ENCODE peak calls at places on chromosomes 5 and 9, in seven cellular contexts. One of them, this sample, is unnamed.

GRCh38 chr5:103745353-103746065 is 182.9 kb upstream of the NUDT12 start:
- DNase-seq in DMS153: no peak
- DNase-seq in globus pallidus: no peak
- DNase-seq in ACHN: no peak
- DNase-seq in stomach: no peak
- DNase-seq in Kasumi-1: no peak
- DNase-seq in GM04504: no peak
- DNase-seq in this sample: no peak

GRCh38 chr5:111742166-111742565 is 14.8 kb downstream of the NREP start:
- DNase-seq in GM04504: no peak
- DNase-seq in ACHN: no peak
- DNase-seq in globus pallidus: no peak
- DNase-seq in Kasumi-1: no peak
- DNase-seq in stomach: no peak
- DNase-seq in DMS153: no peak
- DNase-seq in this sample: no peak

GRCh38 chr9:107489144-107489673 is 360 bp downstream of the KLF4 start:
- DNase-seq in ACHN: peak
- DNase-seq in stomach: no peak
- DNase-seq in globus pallidus: no peak
- DNase-seq in GM04504: no peak
- DNase-seq in DMS153: no peak
- DNase-seq in Kasumi-1: no peak
- DNase-seq in this sample: no peak

GRCh38 chr5:162128117-162128516 is 60.5 kb downstream of the GABRG2 start:
- DNase-seq in stomach: no peak
- DNase-seq in DMS153: no peak
- DNase-seq in Kasumi-1: no peak
- DNase-seq in globus pallidus: no peak
- DNase-seq in GM04504: no peak
- DNase-seq in ACHN: no peak
- DNase-seq in this sample: no peak

GRCh38 chr9:121034529-121034928 is 15.5 kb downstream of the C5 start:
- DNase-seq in ACHN: no peak
- DNase-seq in globus pallidus: no peak
- DNase-seq in GM04504: no peak
- DNase-seq in Kasumi-1: no peak
- DNase-seq in stomach: no peak
- DNase-seq in DMS153: no peak
- DNase-seq in this sample: no peak

GRCh38 chr9:126885089-126885753 is 24.8 kb downstream of the ZBTB34 start:
- DNase-seq in stomach: no peak
- DNase-seq in GM04504: no peak
- DNase-seq in DMS153: no peak
- DNase-seq in ACHN: no peak
- DNase-seq in globus pallidus: no peak
- DNase-seq in Kasumi-1: no peak
- DNase-seq in this sample: no peak

GRCh38 chr9:83620841-83621636 is 1.9 kb upstream of the IDNK start:
- DNase-seq in DMS153: peak
- DNase-seq in ACHN: peak
- DNase-seq in stomach: peak
- DNase-seq in globus pallidus: peak
- DNase-seq in GM04504: peak
- DNase-seq in Kasumi-1: peak
- DNase-seq in this sample: no peak

GRCh38 chr9:28808042-28808441 is 1234.8 kb upstream of the C9orf72 start:
- DNase-seq in stomach: no peak
- DNase-seq in globus pallidus: no peak
- DNase-seq in DMS153: no peak
- DNase-seq in Kasumi-1: no peak
- DNase-seq in GM04504: no peak
- DNase-seq in ACHN: peak
- DNase-seq in this sample: no peak

GRCh38 chr5:112703866-112704820 is 33.5 kb upstream of the APC start:
- DNase-seq in globus pallidus: no peak
- DNase-seq in ACHN: no peak
- DNase-seq in GM04504: no peak
- DNase-seq in DMS153: no peak
- DNase-seq in Kasumi-1: peak
- DNase-seq in stomach: no peak
- DNase-seq in this sample: no peak

GRCh38 chr5:169688106-169688505 is 51.0 kb downstream of the DOCK2 start:
- DNase-seq in DMS153: no peak
- DNase-seq in stomach: no peak
- DNase-seq in Kasumi-1: no peak
- DNase-seq in GM04504: no peak
- DNase-seq in globus pallidus: no peak
- DNase-seq in ACHN: no peak
- DNase-seq in this sample: no peak

GRCh38 chr9:135152608-135153337 is 65.3 kb downstream of the OLFM1 start:
- DNase-seq in globus pallidus: no peak
- DNase-seq in ACHN: no peak
- DNase-seq in Kasumi-1: no peak
- DNase-seq in DMS153: peak
- DNase-seq in stomach: no peak
- DNase-seq in GM04504: no peak
- DNase-seq in this sample: no peak

GRCh38 chr9:134860510-134860909 is 20.1 kb upstream of the FCN2 start:
- DNase-seq in DMS153: no peak
- DNase-seq in stomach: no peak
- DNase-seq in GM04504: no peak
- DNase-seq in ACHN: no peak
- DNase-seq in globus pallidus: no peak
- DNase-seq in Kasumi-1: no peak
- DNase-seq in this sample: no peak

GRCh38 chr9:78620764-78621163 is 323.8 kb downstream of the PSAT1 start:
- DNase-seq in globus pallidus: no peak
- DNase-seq in GM04504: peak
- DNase-seq in stomach: no peak
- DNase-seq in Kasumi-1: no peak
- DNase-seq in ACHN: no peak
- DNase-seq in DMS153: no peak
- DNase-seq in this sample: no peak

GRCh38 chr5:141680751-141681201 is 1.3 kb downstream of the ARAP3 start:
- DNase-seq in Kasumi-1: no peak
- DNase-seq in GM04504: no peak
- DNase-seq in ACHN: no peak
- DNase-seq in stomach: no peak
- DNase-seq in DMS153: peak
- DNase-seq in globus pallidus: no peak
- DNase-seq in this sample: no peak

GRCh38 chr5:103571730-103572129 is 9.1 kb upstream of the NUDT12 start:
- DNase-seq in stomach: no peak
- DNase-seq in DMS153: no peak
- DNase-seq in GM04504: no peak
- DNase-seq in Kasumi-1: no peak
- DNase-seq in globus pallidus: no peak
- DNase-seq in ACHN: no peak
- DNase-seq in this sample: no peak

GRCh38 chr5:136308396-136308795 is 56.9 kb downstream of the TRPC7 start:
- DNase-seq in stomach: no peak
- DNase-seq in DMS153: no peak
- DNase-seq in globus pallidus: peak
- DNase-seq in Kasumi-1: no peak
- DNase-seq in GM04504: no peak
- DNase-seq in ACHN: no peak
- DNase-seq in this sample: no peak

GRCh38 chr5:69270827-69271226 is 36.1 kb downstream of the CDK7 start:
- DNase-seq in Kasumi-1: no peak
- DNase-seq in ACHN: peak
- DNase-seq in globus pallidus: no peak
- DNase-seq in DMS153: no peak
- DNase-seq in stomach: no peak
- DNase-seq in GM04504: no peak
- DNase-seq in this sample: no peak

GRCh38 chr5:94793113-94793815 is 174.8 kb downstream of the SLF1 start:
- DNase-seq in Kasumi-1: peak
- DNase-seq in globus pallidus: no peak
- DNase-seq in GM04504: peak
- DNase-seq in ACHN: no peak
- DNase-seq in DMS153: no peak
- DNase-seq in stomach: no peak
- DNase-seq in this sample: no peak

GRCh38 chr5:95446009-95446408 is 54.8 kb downstream of the FAM81B start:
- DNase-seq in DMS153: no peak
- DNase-seq in stomach: no peak
- DNase-seq in ACHN: peak
- DNase-seq in GM04504: peak
- DNase-seq in globus pallidus: no peak
- DNase-seq in Kasumi-1: no peak
- DNase-seq in this sample: peak

GRCh38 chr9:77455312-77455927 is 192.7 kb downstream of the GNA14 start:
- DNase-seq in ACHN: peak
- DNase-seq in Kasumi-1: peak
- DNase-seq in DMS153: no peak
- DNase-seq in globus pallidus: no peak
- DNase-seq in stomach: peak
- DNase-seq in GM04504: no peak
- DNase-seq in this sample: no peak

GRCh38 chr9:107750741-107751521 is 261.4 kb upstream of the KLF4 start:
- DNase-seq in ACHN: peak
- DNase-seq in Kasumi-1: no peak
- DNase-seq in DMS153: no peak
- DNase-seq in stomach: peak
- DNase-seq in globus pallidus: peak
- DNase-seq in GM04504: peak
- DNase-seq in this sample: peak

GRCh38 chr5:97149689-97150088 is 7.3 kb upstream of the LIX1 start:
- DNase-seq in Kasumi-1: no peak
- DNase-seq in ACHN: no peak
- DNase-seq in globus pallidus: no peak
- DNase-seq in DMS153: no peak
- DNase-seq in GM04504: no peak
- DNase-seq in stomach: no peak
- DNase-seq in this sample: no peak

GRCh38 chr5:102049517-102049916 is 246.6 kb downstream of the SLCO4C1 start:
- DNase-seq in stomach: no peak
- DNase-seq in globus pallidus: no peak
- DNase-seq in DMS153: peak
- DNase-seq in ACHN: no peak
- DNase-seq in Kasumi-1: peak
- DNase-seq in GM04504: no peak
- DNase-seq in this sample: no peak

GRCh38 chr9:72443855-72444254 is 77.6 kb upstream of the TMC1 start:
- DNase-seq in GM04504: no peak
- DNase-seq in ACHN: peak
- DNase-seq in Kasumi-1: peak
- DNase-seq in stomach: no peak
- DNase-seq in DMS153: no peak
- DNase-seq in globus pallidus: peak
- DNase-seq in this sample: no peak

GRCh38 chr5:53671447-53671846 is 111.0 kb downstream of the NDUFS4 start:
- DNase-seq in stomach: no peak
- DNase-seq in globus pallidus: no peak
- DNase-seq in GM04504: no peak
- DNase-seq in Kasumi-1: no peak
- DNase-seq in ACHN: no peak
- DNase-seq in DMS153: no peak
- DNase-seq in this sample: no peak

GRCh38 chr5:80540691-80541090 is 29.4 kb downstream of the ANKRD34B start:
- DNase-seq in globus pallidus: no peak
- DNase-seq in ACHN: no peak
- DNase-seq in Kasumi-1: no peak
- DNase-seq in DMS153: no peak
- DNase-seq in stomach: no peak
- DNase-seq in GM04504: no peak
- DNase-seq in this sample: no peak

GRCh38 chr5:135448071-135448704 is 1.0 kb upstream of the DCANP1 start:
- DNase-seq in DMS153: no peak
- DNase-seq in stomach: no peak
- DNase-seq in GM04504: no peak
- DNase-seq in Kasumi-1: no peak
- DNase-seq in globus pallidus: no peak
- DNase-seq in ACHN: no peak
- DNase-seq in this sample: no peak

GRCh38 chr5:157215143-157215825 is 34.6 kb downstream of the ITK start:
- DNase-seq in stomach: no peak
- DNase-seq in ACHN: no peak
- DNase-seq in GM04504: no peak
- DNase-seq in DMS153: no peak
- DNase-seq in globus pallidus: no peak
- DNase-seq in Kasumi-1: no peak
- DNase-seq in this sample: no peak

GRCh38 chr5:32713396-32714381 is 2.6 kb downstream of the NPR3 start:
- DNase-seq in ACHN: no peak
- DNase-seq in GM04504: peak
- DNase-seq in Kasumi-1: peak
- DNase-seq in stomach: no peak
- DNase-seq in DMS153: no peak
- DNase-seq in globus pallidus: no peak
- DNase-seq in this sample: no peak

This sample was measured in AG09319.